ENCODE peak calls at places on chromosome 20, in four cellular contexts. T, N, W and P are unnamed samples.
A peak's percentile ranks its signal among the peaks of the same experiment; 100 is the strongest.

GRCh38 chr20:57158474-57158873 is 108.0 kb downstream of the BMP7 start:
- DNase-seq in N (no peak), T (no peak), W (no peak), P (no peak)

GRCh38 chr20:50318709-50319108 is 128.1 kb downstream of the CEBPB start:
- DNase-seq in N (no peak), T (no peak), W (no peak), P (no peak)

GRCh38 chr20:54207743-54208491 is at the start of gene PFDN4:
- DNase-seq in T (peak; percentile 76), N (peak; percentile 82), W (peak; percentile 64), P (peak; percentile 81)

GRCh38 chr20:60108397-60108796 is 150.2 kb downstream of the CDH26 start:
- DNase-seq in T (no peak), W (no peak), N (no peak), P (no peak)

GRCh38 chr20:49345538-49345937 is 67.7 kb upstream of the ZNFX1 start:
- DNase-seq in N (peak; percentile 57), T (no peak), W (peak; percentile 13), P (peak; percentile 59)

GRCh38 chr20:55888655-55889054 is 116.7 kb downstream of the CBLN4 start:
- DNase-seq in W (no peak), T (no peak), N (no peak), P (no peak)

GRCh38 chr20:58650181-58650775 is 805 bp upstream of the STX16 start:
- DNase-seq in W (no peak), N (peak; percentile 57), T (peak; percentile 39), P (no peak)

GRCh38 chr20:50240092-50240491 is 49.5 kb downstream of the CEBPB start:
- DNase-seq in N (no peak), T (no peak), W (no peak), P (no peak)

GRCh38 chr20:37207176-37207575 is 27.8 kb upstream of the MROH8 start:
- DNase-seq in N (no peak), W (no peak), T (no peak), P (no peak)

GRCh38 chr20:25543068-25543467 is 42.3 kb downstream of the NINL start:
- DNase-seq in W (peak; percentile 23), T (no peak), N (no peak), P (no peak)

GRCh38 chr20:59004493-59004762 is 2.6 kb downstream of the CTSZ start:
- DNase-seq in W (no peak), N (no peak), T (no peak), P (no peak)

GRCh38 chr20:21289651-21290050 is 13.5 kb upstream of the XRN2 start:
- DNase-seq in T (no peak), W (no peak), N (no peak), P (no peak)

GRCh38 chr20:31758521-31758920 is 19.4 kb downstream of the TPX2 start:
- DNase-seq in T (no peak), W (no peak), N (no peak), P (no peak)

GRCh38 chr20:46665602-46666001 is 14.3 kb upstream of the SLC13A3 start:
- DNase-seq in T (no peak), W (no peak), N (no peak), P (no peak)

GRCh38 chr20:32018269-32019155 is 8.3 kb downstream of the CCM2L start:
- DNase-seq in N (peak; percentile 35), T (peak; percentile 49), W (no peak), P (peak; percentile 82)

GRCh38 chr20:49979030-49979832 is 3.5 kb upstream of the SNAI1 start:
- DNase-seq in W (no peak), N (peak; percentile 62), T (peak; percentile 68), P (peak; percentile 23)

GRCh38 chr20:32278199-32278643 is 770 bp downstream of the KIF3B start:
- DNase-seq in T (no peak), W (no peak), N (no peak), P (no peak)

GRCh38 chr20:46967647-46968046 is 73.0 kb downstream of the EYA2 start:
- DNase-seq in T (no peak), W (no peak), N (no peak), P (no peak)

GRCh38 chr20:39356913-39357312 is 394.8 kb downstream of the DHX35 start:
- DNase-seq in W (no peak), N (no peak), T (no peak), P (no peak)